ENCODE peak calls at places on chromosomes 16 and 17, in seven cellular contexts. H, E, V, F, R, L and W are unnamed samples. For H3K4me1, the result is how much of the 10 kb centered on the place peaks cover.

GRCh38 chr16:76946879-76947278 is 244.1 kb upstream of the MON1B start:
- DNase-seq in H (peak), E (no peak), V (no peak), F (no peak), R (no peak), L (no peak), W (peak)

GRCh38 chr17:14464741-14465140 is 163.9 kb downstream of the HS3ST3B1 start:
- DNase-seq in H (no peak), E (no peak), V (no peak), F (no peak), R (no peak), L (no peak), W (peak)

GRCh38 chr16:85553436-85554113 is 59.5 kb upstream of the GSE1 start:
- DNase-seq in H (peak), E (peak), V (peak), F (peak), R (peak), L (peak), W (peak)

GRCh38 chr17:77209330-77209748 is 68.6 kb downstream of the SEC14L1 start:
- DNase-seq in H (peak), E (no peak), V (no peak), F (no peak), R (no peak), L (no peak), W (no peak)

GRCh38 chr16:83953796-83954576 is 946 bp downstream of the OSGIN1 start:
- DNase-seq in H (peak), E (no peak), V (no peak), F (peak), R (no peak), L (no peak), W (peak)

GRCh38 chr16:89529097-89529496 is 20.9 kb downstream of the SPG7 start:
- DNase-seq in H (no peak), E (no peak), V (no peak), F (no peak), R (no peak), L (no peak), W (no peak)

GRCh38 chr16:27189335-27189972 is 13.9 kb upstream of the KDM8 start:
- DNase-seq in H (no peak), E (no peak), V (no peak), F (no peak), R (peak), L (no peak), W (no peak)

GRCh38 chr16:85376292-85377095 is 236.6 kb upstream of the GSE1 start:
- DNase-seq in H (no peak), E (no peak), V (no peak), F (no peak), R (peak), L (peak), W (no peak)

GRCh38 chr16:88649924-88650748 is 717 bp downstream of the CYBA start:
- DNase-seq in H (peak), E (peak), V (no peak), F (peak), R (no peak), L (peak), W (no peak)

GRCh38 chr17:968812-969766 is 10.5 kb downstream of the NXN start:
- DNase-seq in H (no peak), E (no peak), V (no peak), F (no peak), R (no peak), L (no peak), W (no peak)

GRCh38 chr16:53219795-53220194 is 165.0 kb downstream of the CHD9 start:
- DNase-seq in H (no peak), E (no peak), V (no peak), F (no peak), R (no peak), L (no peak), W (peak)

GRCh38 chr16:77434365-77435239 is at the start of gene ADAMTS18:
- DNase-seq in H (no peak), E (no peak), V (no peak), F (no peak), R (no peak), L (no peak), W (no peak)

GRCh38 chr17:59377410-59377809 is 46.0 kb downstream of the YPEL2 start:
- DNase-seq in H (no peak), E (no peak), V (no peak), F (no peak), R (no peak), L (no peak), W (no peak)

GRCh38 chr17:8947201-8947600 is 18.3 kb downstream of the PIK3R5 start:
- DNase-seq in H (no peak), E (no peak), V (no peak), F (no peak), R (no peak), L (no peak), W (no peak)

GRCh38 chr16:88941933-88942909 is 34.8 kb downstream of the CBFA2T3 start:
- DNase-seq in H (no peak), E (peak), V (peak), F (peak), R (peak), L (peak), W (no peak)

GRCh38 chr16:83606486-83607030 is 201.2 kb upstream of the HSBP1 start:
- DNase-seq in H (no peak), E (no peak), V (no peak), F (peak), R (no peak), L (no peak), W (no peak)

GRCh38 chr16:58732545-58733247 is 1.4 kb downstream of the GOT2 start:
- DNase-seq in H (no peak), E (no peak), V (no peak), F (peak), R (no peak), L (no peak), W (peak)

GRCh38 chr16:27177031-27177774 is 26.1 kb upstream of the KDM8 start:
- DNase-seq in H (no peak), E (no peak), V (no peak), F (no peak), R (no peak), L (no peak), W (peak)

GRCh38 chr17:42655528-42655927 is 3.6 kb upstream of the TUBG2 start:
- DNase-seq in H (no peak), E (no peak), V (no peak), F (no peak), R (no peak), L (no peak), W (no peak)

GRCh38 chr16:63921737-63922136 is 1200.1 kb downstream of the CDH11 start:
- DNase-seq in H (no peak), E (no peak), V (no peak), F (no peak), R (no peak), L (no peak), W (no peak)

GRCh38 chr16:71758293-71758760 is 33.8 kb upstream of the PHLPP2 start:
- DNase-seq in H (peak), E (no peak), V (no peak), F (no peak), R (no peak), L (no peak), W (no peak)

GRCh38 chr17:35947156-35947585 is 3.7 kb upstream of the LYZL6 start:
- DNase-seq in H (peak), E (peak), V (peak), F (peak), R (peak), L (peak), W (peak)

GRCh38 chr16:8928467-8928957 is 35.2 kb downstream of the USP7 start:
- DNase-seq in H (no peak), E (no peak), V (no peak), F (no peak), R (no peak), L (no peak), W (no peak)

GRCh38 chr16:6835941-6836340 is 496.7 kb upstream of the RBFOX1 start:
- DNase-seq in H (no peak), E (no peak), V (no peak), F (no peak), R (no peak), L (no peak), W (no peak)

GRCh38 chr16:87053016-87053982 is 263.9 kb downstream of the C16orf95 start:
- DNase-seq in H (no peak), E (no peak), V (no peak), F (no peak), R (no peak), L (no peak), W (no peak)

GRCh38 chr16:11259288-11259621 is 3.3 kb upstream of the SOCS1 start:
- DNase-seq in H (no peak), E (no peak), V (no peak), F (no peak), R (no peak), L (no peak), W (no peak)

GRCh38 chr17:82118815-82119380 is 20.9 kb upstream of the FASN start:
- DNase-seq in H (peak), E (no peak), V (no peak), F (no peak), R (no peak), L (no peak), W (no peak)

GRCh38 chr17:79537061-79537460 is 73.8 kb downstream of the RBFOX3 start:
- DNase-seq in H (no peak), E (no peak), V (no peak), F (no peak), R (no peak), L (no peak), W (no peak)

GRCh38 chr16:2326191-2326590 is 14.3 kb downstream of the ABCA3 start:
- DNase-seq in H (no peak), E (no peak), V (no peak), F (no peak), R (no peak), L (no peak), W (no peak)
- H3K4me1 ChIP-seq in H (under half), E (under half), V (under half), F (under half), R (under half), L (under half), W (under half)

DNA sequence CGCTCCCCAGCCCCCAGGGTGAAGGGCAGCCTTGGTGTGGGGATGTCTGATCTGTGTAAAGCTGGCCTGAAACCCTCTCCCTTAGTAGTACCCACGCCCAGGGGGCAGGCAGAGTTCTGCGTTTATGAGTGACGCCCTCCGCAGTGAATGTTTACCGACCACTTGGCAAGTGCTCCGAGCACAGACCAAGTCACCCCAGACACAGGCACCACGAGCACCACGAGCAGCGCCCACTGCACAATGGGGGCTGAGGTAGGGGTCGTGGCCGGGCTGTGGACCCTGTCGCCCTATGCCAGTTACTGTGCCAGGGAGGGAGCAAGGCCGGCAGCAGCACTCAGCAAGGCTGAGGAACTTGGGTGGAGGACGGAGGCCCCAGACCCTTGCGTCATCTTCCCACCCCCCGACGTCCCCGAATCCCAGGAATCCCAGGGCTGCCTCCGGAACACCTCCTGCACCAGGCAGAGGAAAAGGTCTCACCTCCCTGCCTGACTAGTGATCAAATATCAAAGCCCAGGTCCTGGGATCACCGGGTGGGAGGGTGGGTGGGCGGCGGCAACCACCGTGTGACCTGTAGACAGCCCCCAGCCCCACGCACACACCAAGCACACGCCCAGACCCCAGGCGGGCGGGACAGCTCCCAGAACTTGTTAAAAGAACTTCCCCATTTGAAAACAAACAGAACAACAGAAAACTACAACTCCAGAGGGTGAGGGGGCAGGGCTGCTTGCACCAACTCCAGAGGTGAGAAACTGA is 5.3 kb downstream of the VASN start:
- DNase-seq in H (no peak), E (no peak), V (no peak), F (no peak), R (no peak), L (peak), W (no peak)
- H3K4me1 ChIP-seq in H (half or more), E (under half), V (under half), F (under half), R (half or more), L (half or more), W (under half)

DNA sequence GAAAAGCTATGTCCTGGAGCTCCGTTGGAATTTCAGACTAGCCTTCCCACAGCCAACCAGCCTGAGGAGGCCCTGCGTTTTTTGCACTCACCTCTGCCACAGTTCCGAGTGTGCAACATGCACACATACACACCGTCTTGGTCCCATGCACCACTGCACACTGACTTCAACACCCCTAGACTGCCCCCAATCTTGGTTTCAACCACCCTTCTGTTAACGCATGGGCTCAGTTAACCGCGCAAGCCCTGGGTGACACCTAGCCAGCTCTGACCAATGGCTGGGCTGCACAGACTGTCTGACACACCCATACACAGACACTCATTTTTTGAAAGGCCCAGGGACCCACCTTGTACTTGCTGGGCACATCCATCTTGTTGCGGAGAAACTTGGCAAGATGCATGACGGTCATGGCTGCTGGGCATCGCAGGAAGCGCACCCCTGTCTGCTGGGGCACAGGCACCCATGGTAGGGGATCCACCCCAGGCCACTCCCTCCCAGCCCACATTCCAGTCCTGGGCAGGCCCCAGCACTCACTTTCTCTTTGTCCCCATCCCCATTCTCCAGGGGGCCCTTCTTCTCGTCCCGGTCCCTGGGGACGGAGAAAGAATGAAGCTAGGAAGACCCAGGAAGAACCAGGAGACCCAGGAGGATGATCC is 8.0 kb downstream of the CISD3 start:
- DNase-seq in H (no peak), E (no peak), V (no peak), F (no peak), R (no peak), L (no peak), W (no peak)
- H3K4me1 ChIP-seq in H (under half), E (under half), V (under half), F (under half), R (under half), L (half or more), W (under half)

GRCh38 chr17:10096556-10096955 is 101.8 kb downstream of the GAS7 start:
- DNase-seq in H (no peak), E (no peak), V (no peak), F (no peak), R (no peak), L (no peak), W (no peak)

GRCh38 chr17:10091051-10091450 is 107.4 kb downstream of the GAS7 start:
- DNase-seq in H (no peak), E (no peak), V (no peak), F (no peak), R (no peak), L (no peak), W (no peak)

GRCh38 chr17:10099051-10099571 is 99.3 kb downstream of the GAS7 start:
- DNase-seq in H (no peak), E (no peak), V (no peak), F (no peak), R (no peak), L (no peak), W (no peak)

GRCh38 chr17:10092595-10092994 is 105.8 kb downstream of the GAS7 start:
- DNase-seq in H (no peak), E (no peak), V (no peak), F (no peak), R (no peak), L (no peak), W (no peak)

GRCh38 chr17:10094806-10095205 is 103.6 kb downstream of the GAS7 start:
- DNase-seq in H (no peak), E (no peak), V (no peak), F (no peak), R (no peak), L (no peak), W (no peak)
- H3K4me1 ChIP-seq in H (under half), E (under half), V (under half), F (under half), R (under half), L (under half), W (under half)